ENCODE peak calls at places on chromosome 13, in five cellular contexts. One of them, this sample, is unnamed.

GRCh38 chr13:106569233-106570095 is 1.5 kb upstream of the ARGLU1 start:
- DNase-seq in CD8-positive, alpha-beta T cell: no peak
- DNase-seq in tibial artery: no peak
- DNase-seq in left lung: no peak
- DNase-seq in sigmoid colon: no peak
- DNase-seq in this sample: no peak

GRCh38 chr13:107211073-107211472 is 643.1 kb upstream of the ARGLU1 start:
- DNase-seq in tibial artery: peak
- DNase-seq in CD8-positive, alpha-beta T cell: no peak
- DNase-seq in left lung: no peak
- DNase-seq in sigmoid colon: peak
- DNase-seq in this sample: peak

GRCh38 chr13:44404261-44405139 is 30.9 kb downstream of the SERP2 start:
- DNase-seq in CD8-positive, alpha-beta T cell: no peak
- DNase-seq in left lung: no peak
- DNase-seq in sigmoid colon: peak
- DNase-seq in tibial artery: no peak
- DNase-seq in this sample: no peak

GRCh38 chr13:46278474-46278873 is 66.7 kb downstream of the LRRC63 start:
- DNase-seq in tibial artery: no peak
- DNase-seq in sigmoid colon: no peak
- DNase-seq in CD8-positive, alpha-beta T cell: no peak
- DNase-seq in left lung: no peak
- DNase-seq in this sample: no peak

GRCh38 chr13:35179494-35179893 is 237.4 kb downstream of the NBEA start:
- DNase-seq in left lung: no peak
- DNase-seq in tibial artery: no peak
- DNase-seq in CD8-positive, alpha-beta T cell: no peak
- DNase-seq in sigmoid colon: no peak
- DNase-seq in this sample: no peak

GRCh38 chr13:38223093-38223492 is 126.6 kb upstream of the UFM1 start:
- DNase-seq in left lung: no peak
- DNase-seq in tibial artery: no peak
- DNase-seq in sigmoid colon: no peak
- DNase-seq in CD8-positive, alpha-beta T cell: no peak
- DNase-seq in this sample: peak

GRCh38 chr13:51811046-51811445 is 7.1 kb upstream of the DHRS12 start:
- DNase-seq in CD8-positive, alpha-beta T cell: no peak
- DNase-seq in sigmoid colon: no peak
- DNase-seq in tibial artery: no peak
- DNase-seq in left lung: no peak
- DNase-seq in this sample: no peak

GRCh38 chr13:110055089-110055488 is 251.9 kb downstream of the COL4A1 start:
- DNase-seq in left lung: no peak
- DNase-seq in sigmoid colon: no peak
- DNase-seq in tibial artery: no peak
- DNase-seq in CD8-positive, alpha-beta T cell: no peak
- DNase-seq in this sample: peak

GRCh38 chr13:25836709-25837316 is 215.0 kb downstream of the SHISA2 start:
- DNase-seq in left lung: no peak
- DNase-seq in tibial artery: no peak
- DNase-seq in CD8-positive, alpha-beta T cell: no peak
- DNase-seq in sigmoid colon: no peak
- DNase-seq in this sample: peak

GRCh38 chr13:108495686-108496363 is 133.6 kb upstream of the MYO16 start:
- DNase-seq in CD8-positive, alpha-beta T cell: no peak
- DNase-seq in tibial artery: no peak
- DNase-seq in sigmoid colon: no peak
- DNase-seq in left lung: peak
- DNase-seq in this sample: peak

GRCh38 chr13:37656247-37656940 is 57.8 kb upstream of the POSTN start:
- DNase-seq in tibial artery: no peak
- DNase-seq in CD8-positive, alpha-beta T cell: no peak
- DNase-seq in sigmoid colon: no peak
- DNase-seq in left lung: no peak
- DNase-seq in this sample: peak

GRCh38 chr13:107846642-107847041 is 368.7 kb downstream of the LIG4 start:
- DNase-seq in tibial artery: no peak
- DNase-seq in left lung: no peak
- DNase-seq in sigmoid colon: no peak
- DNase-seq in CD8-positive, alpha-beta T cell: no peak
- DNase-seq in this sample: no peak

GRCh38 chr13:73449258-73449657 is 390.5 kb downstream of the KLF5 start:
- DNase-seq in tibial artery: no peak
- DNase-seq in left lung: no peak
- DNase-seq in CD8-positive, alpha-beta T cell: no peak
- DNase-seq in sigmoid colon: no peak
- DNase-seq in this sample: no peak

GRCh38 chr13:22278336-22278929 is 607.6 kb downstream of the FGF9 start:
- DNase-seq in left lung: no peak
- DNase-seq in tibial artery: no peak
- DNase-seq in CD8-positive, alpha-beta T cell: peak
- DNase-seq in sigmoid colon: no peak
- DNase-seq in this sample: no peak

GRCh38 chr13:98567140-98567539 is 9.8 kb downstream of the STK24 start:
- DNase-seq in CD8-positive, alpha-beta T cell: no peak
- DNase-seq in tibial artery: no peak
- DNase-seq in left lung: no peak
- DNase-seq in sigmoid colon: peak
- DNase-seq in this sample: no peak

GRCh38 chr13:40402931-40403412 is 263.5 kb downstream of the FOXO1 start:
- DNase-seq in tibial artery: no peak
- DNase-seq in left lung: no peak
- DNase-seq in CD8-positive, alpha-beta T cell: no peak
- DNase-seq in sigmoid colon: peak
- DNase-seq in this sample: peak

GRCh38 chr13:76798037-76798436 is 88.2 kb downstream of the KCTD12 start:
- DNase-seq in sigmoid colon: no peak
- DNase-seq in CD8-positive, alpha-beta T cell: no peak
- DNase-seq in tibial artery: no peak
- DNase-seq in left lung: peak
- DNase-seq in this sample: no peak

GRCh38 chr13:112768795-112769411 is 79.1 kb downstream of the ATP11A start:
- DNase-seq in left lung: peak
- DNase-seq in sigmoid colon: no peak
- DNase-seq in tibial artery: no peak
- DNase-seq in CD8-positive, alpha-beta T cell: no peak
- DNase-seq in this sample: no peak

GRCh38 chr13:49292742-49293498 is 45.2 kb downstream of the CDADC1 start:
- DNase-seq in sigmoid colon: peak
- DNase-seq in CD8-positive, alpha-beta T cell: no peak
- DNase-seq in tibial artery: peak
- DNase-seq in left lung: no peak
- DNase-seq in this sample: peak

GRCh38 chr13:43569688-43570087 is 217.1 kb downstream of the ENOX1 start:
- DNase-seq in sigmoid colon: no peak
- DNase-seq in tibial artery: no peak
- DNase-seq in left lung: no peak
- DNase-seq in CD8-positive, alpha-beta T cell: no peak
- DNase-seq in this sample: no peak

GRCh38 chr13:39835253-39835652 is 179.8 kb downstream of the COG6 start:
- DNase-seq in tibial artery: no peak
- DNase-seq in left lung: no peak
- DNase-seq in CD8-positive, alpha-beta T cell: no peak
- DNase-seq in sigmoid colon: no peak
- DNase-seq in this sample: no peak

GRCh38 chr13:109180905-109181425 is 551.6 kb downstream of the MYO16 start:
- DNase-seq in sigmoid colon: no peak
- DNase-seq in CD8-positive, alpha-beta T cell: no peak
- DNase-seq in left lung: no peak
- DNase-seq in tibial artery: no peak
- DNase-seq in this sample: peak

GRCh38 chr13:51241720-51242119 is 19.5 kb downstream of the FAM124A start:
- DNase-seq in sigmoid colon: peak
- DNase-seq in tibial artery: no peak
- DNase-seq in left lung: no peak
- DNase-seq in CD8-positive, alpha-beta T cell: no peak
- DNase-seq in this sample: no peak

GRCh38 chr13:111177081-111177711 is 62.1 kb downstream of the ARHGEF7 start:
- DNase-seq in sigmoid colon: peak
- DNase-seq in left lung: no peak
- DNase-seq in CD8-positive, alpha-beta T cell: peak
- DNase-seq in tibial artery: peak
- DNase-seq in this sample: peak

GRCh38 chr13:47945738-47946137 is 55.3 kb downstream of the SUCLA2 start:
- DNase-seq in left lung: no peak
- DNase-seq in sigmoid colon: no peak
- DNase-seq in tibial artery: no peak
- DNase-seq in CD8-positive, alpha-beta T cell: no peak
- DNase-seq in this sample: peak

GRCh38 chr13:27905650-27906049 is 14.2 kb upstream of the PDX1 start:
- DNase-seq in sigmoid colon: no peak
- DNase-seq in CD8-positive, alpha-beta T cell: no peak
- DNase-seq in left lung: no peak
- DNase-seq in tibial artery: no peak
- DNase-seq in this sample: no peak

GRCh38 chr13:97256343-97256783 is 34.2 kb downstream of the MBNL2 start:
- DNase-seq in tibial artery: no peak
- DNase-seq in left lung: no peak
- DNase-seq in CD8-positive, alpha-beta T cell: no peak
- DNase-seq in sigmoid colon: no peak
- DNase-seq in this sample: peak

GRCh38 chr13:21542563-21542962 is 61.4 kb downstream of the MICU2 start:
- DNase-seq in CD8-positive, alpha-beta T cell: no peak
- DNase-seq in tibial artery: no peak
- DNase-seq in left lung: no peak
- DNase-seq in sigmoid colon: no peak
- DNase-seq in this sample: peak

GRCh38 chr13:40028446-40028845 is 373.0 kb downstream of the COG6 start:
- DNase-seq in sigmoid colon: no peak
- DNase-seq in CD8-positive, alpha-beta T cell: no peak
- DNase-seq in tibial artery: no peak
- DNase-seq in left lung: no peak
- DNase-seq in this sample: no peak

GRCh38 chr13:30845297-30846214 is 60.5 kb upstream of the MEDAG start:
- DNase-seq in left lung: no peak
- DNase-seq in tibial artery: no peak
- DNase-seq in sigmoid colon: no peak
- DNase-seq in CD8-positive, alpha-beta T cell: no peak
- DNase-seq in this sample: no peak

GRCh38 chr13:30846311-30846710 is 59.8 kb upstream of the MEDAG start:
- DNase-seq in left lung: no peak
- DNase-seq in tibial artery: no peak
- DNase-seq in sigmoid colon: no peak
- DNase-seq in CD8-positive, alpha-beta T cell: no peak
- DNase-seq in this sample: peak

GRCh38 chr13:30848332-30849027 is 57.6 kb upstream of the MEDAG start:
- DNase-seq in sigmoid colon: no peak
- DNase-seq in CD8-positive, alpha-beta T cell: no peak
- DNase-seq in left lung: no peak
- DNase-seq in tibial artery: no peak
- DNase-seq in this sample: no peak

GRCh38 chr13:30847697-30848307 is 58.3 kb upstream of the MEDAG start:
- DNase-seq in CD8-positive, alpha-beta T cell: no peak
- DNase-seq in tibial artery: peak
- DNase-seq in left lung: no peak
- DNase-seq in sigmoid colon: no peak
- DNase-seq in this sample: peak

GRCh38 chr13:30846844-30847243 is 59.2 kb upstream of the MEDAG start:
- DNase-seq in tibial artery: no peak
- DNase-seq in sigmoid colon: no peak
- DNase-seq in left lung: no peak
- DNase-seq in CD8-positive, alpha-beta T cell: no peak
- DNase-seq in this sample: no peak
- H3K27ac ChIP-seq in tibial artery: peak
- H3K27ac ChIP-seq in sigmoid colon: no peak
- H3K27ac ChIP-seq in left lung: no peak
- H3K27ac ChIP-seq in CD8-positive, alpha-beta T cell: no peak
- H3K27ac ChIP-seq in this sample: peak

DNA sequence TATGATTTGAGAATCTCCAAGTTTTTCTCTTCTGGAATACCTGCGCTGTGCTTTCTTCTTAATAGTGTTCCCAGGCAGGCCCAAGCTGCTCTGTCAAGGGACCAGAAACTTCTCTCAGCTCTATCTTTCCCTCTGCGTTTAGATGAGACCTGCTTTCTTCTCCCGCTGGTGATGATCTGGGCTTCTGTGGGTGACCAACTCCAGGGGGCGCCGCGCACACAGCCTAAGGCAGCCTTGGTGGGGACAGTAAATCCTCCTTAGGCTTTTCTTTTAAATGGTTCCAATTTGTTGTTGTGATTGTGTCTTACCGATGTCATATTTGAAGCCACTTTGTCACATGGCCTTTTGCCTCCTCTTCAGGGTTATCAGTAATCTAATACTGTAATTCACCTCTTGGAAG is 439.4 kb upstream of the KLF12 start:
- DNase-seq in CD8-positive, alpha-beta T cell: no peak
- DNase-seq in tibial artery: no peak
- DNase-seq in sigmoid colon: no peak
- DNase-seq in left lung: no peak
- DNase-seq in this sample: no peak
- TF ChIP-seq CTCF in CD8-positive, alpha-beta T cell: no peak
- TF ChIP-seq CTCF in tibial artery: no peak
- TF ChIP-seq CTCF in sigmoid colon: no peak
- TF ChIP-seq CTCF in left lung: no peak
- TF ChIP-seq CTCF in this sample: peak

GRCh38 chr13:80605743-80606142 is 264.8 kb upstream of the SPRY2 start:
- DNase-seq in left lung: no peak
- DNase-seq in tibial artery: no peak
- DNase-seq in CD8-positive, alpha-beta T cell: no peak
- DNase-seq in sigmoid colon: no peak
- DNase-seq in this sample: no peak

GRCh38 chr13:80603351-80603750 is 262.4 kb upstream of the SPRY2 start:
- DNase-seq in tibial artery: no peak
- DNase-seq in sigmoid colon: no peak
- DNase-seq in left lung: no peak
- DNase-seq in CD8-positive, alpha-beta T cell: no peak
- DNase-seq in this sample: no peak

GRCh38 chr13:80605007-80605406 is 264.1 kb upstream of the SPRY2 start:
- DNase-seq in CD8-positive, alpha-beta T cell: no peak
- DNase-seq in left lung: no peak
- DNase-seq in tibial artery: no peak
- DNase-seq in sigmoid colon: no peak
- DNase-seq in this sample: no peak

GRCh38 chr13:80599765-80600164 is 258.8 kb upstream of the SPRY2 start:
- DNase-seq in tibial artery: no peak
- DNase-seq in left lung: no peak
- DNase-seq in sigmoid colon: no peak
- DNase-seq in CD8-positive, alpha-beta T cell: no peak
- DNase-seq in this sample: no peak

DNA sequence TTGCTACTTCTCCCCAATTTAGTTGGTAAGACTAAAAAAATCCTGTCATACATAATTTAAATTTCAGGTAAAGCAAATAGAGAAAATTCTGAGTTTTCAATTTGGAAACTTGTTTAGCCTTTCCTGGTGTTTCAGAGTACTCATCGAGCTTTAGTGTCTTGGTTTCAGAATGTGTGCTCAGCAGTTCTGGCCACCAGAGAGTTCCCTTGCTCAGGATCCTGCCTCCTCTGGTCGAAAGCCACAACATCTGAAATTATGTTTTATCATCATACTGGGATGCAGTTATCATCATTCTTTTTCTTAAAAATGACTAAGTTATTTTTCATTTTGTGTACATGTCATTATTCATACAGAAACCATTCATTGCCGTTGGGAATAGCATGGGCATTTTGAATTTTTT is 263.2 kb upstream of the SPRY2 start:
- DNase-seq in tibial artery: no peak
- DNase-seq in sigmoid colon: peak
- DNase-seq in left lung: no peak
- DNase-seq in CD8-positive, alpha-beta T cell: no peak
- DNase-seq in this sample: no peak
- H3K27ac ChIP-seq in tibial artery: no peak
- H3K27ac ChIP-seq in sigmoid colon: no peak
- H3K27ac ChIP-seq in left lung: no peak
- H3K27ac ChIP-seq in CD8-positive, alpha-beta T cell: no peak
- H3K27ac ChIP-seq in this sample: no peak

GRCh38 chr13:42228527-42228926 is 43.4 kb upstream of the AKAP11 start:
- DNase-seq in tibial artery: no peak
- DNase-seq in left lung: no peak
- DNase-seq in sigmoid colon: no peak
- DNase-seq in CD8-positive, alpha-beta T cell: no peak
- DNase-seq in this sample: no peak
- TF ChIP-seq CTCF in tibial artery: no peak
- TF ChIP-seq CTCF in left lung: no peak
- TF ChIP-seq CTCF in sigmoid colon: no peak
- TF ChIP-seq CTCF in CD8-positive, alpha-beta T cell: peak
- TF ChIP-seq CTCF in this sample: no peak